ENCODE peak calls at places on chromosomes 3 and 15, in seven cellular contexts. D is NCI-H1105, Y is activated gamma-delta T cell treated with Interleukin-2 at 50 U/mL for 16 hours, L is amniotic stem cell, K is head of caudate nucleus, B is fibroblast of lung, V is left cardiac atrium. W is an unnamed sample.

GRCh38 chr15:39976291-39977274 is 42.7 kb downstream of the EIF2AK4 start:
- DNase-seq in D (peak), Y (peak), L (peak), K (peak), B (peak), V (peak), W (no peak)

GRCh38 chr15:38085931-38086562 is 151.6 kb downstream of the TMCO5A start:
- DNase-seq in D (no peak), Y (no peak), L (no peak), K (no peak), B (no peak), V (no peak), W (no peak)

GRCh38 chr15:33292718-33293307 is 18.0 kb upstream of the RYR3 start:
- DNase-seq in D (peak), Y (peak), L (peak), K (peak), B (peak), V (peak), W (peak)

GRCh38 chr15:44195151-44195740 is at the start of gene FRMD5:
- DNase-seq in D (peak), Y (peak), L (peak), K (peak), B (peak), V (peak), W (peak)

GRCh38 chr15:50065264-50065663 is 53.8 kb downstream of the ATP8B4 start:
- DNase-seq in D (no peak), Y (no peak), L (no peak), K (no peak), B (no peak), V (no peak), W (no peak)

GRCh38 chr3:123618768-123619484 is 34.1 kb upstream of the HACD2 start:
- DNase-seq in D (peak), Y (no peak), L (peak), K (peak), B (peak), V (peak), W (no peak)

GRCh38 chr3:48194446-48195071 is 6.3 kb upstream of the CDC25A start:
- DNase-seq in D (peak), Y (no peak), L (peak), K (peak), B (peak), V (peak), W (no peak)

GRCh38 chr3:139173372-139174108 is 128.8 kb upstream of the PRR23C start:
- DNase-seq in D (no peak), Y (no peak), L (no peak), K (peak), B (peak), V (no peak), W (no peak)

GRCh38 chr15:45165536-45165935 is 22.2 kb downstream of the SHF start:
- DNase-seq in D (no peak), Y (no peak), L (no peak), K (no peak), B (no peak), V (no peak), W (no peak)

GRCh38 chr3:107928084-107928445 is 162.8 kb downstream of the CD47 start:
- DNase-seq in D (no peak), Y (no peak), L (no peak), K (no peak), B (peak), V (no peak), W (no peak)

GRCh38 chr3:136802481-136802996 is 16.4 kb upstream of the SLC35G2 start:
- DNase-seq in D (peak), Y (no peak), L (no peak), K (no peak), B (peak), V (no peak), W (no peak)

GRCh38 chr3:73955671-73956070 is 330.9 kb upstream of the PDZRN3 start:
- DNase-seq in D (peak), Y (no peak), L (no peak), K (no peak), B (no peak), V (no peak), W (no peak)

GRCh38 chr15:35123743-35124142 is 38.6 kb upstream of the NANOGP8 start:
- DNase-seq in D (no peak), Y (no peak), L (no peak), K (no peak), B (peak), V (no peak), W (no peak)

GRCh38 chr3:113225286-113225685 is 13.9 kb downstream of the BOC start:
- DNase-seq in D (no peak), Y (no peak), L (no peak), K (no peak), B (no peak), V (no peak), W (no peak)

GRCh38 chr3:11601446-11602241 is 42.1 kb downstream of the VGLL4 start:
- DNase-seq in D (no peak), Y (no peak), L (no peak), K (no peak), B (peak), V (peak), W (no peak)

GRCh38 chr3:180870008-180870733 is 42.3 kb upstream of the FXR1 start:
- DNase-seq in D (no peak), Y (no peak), L (no peak), K (no peak), B (peak), V (peak), W (no peak)

W was measured in stimulated activated effector memory CD8-positive, alpha-beta T cell treated with anti-CD3 and anti-CD28 coated beads, Interleukin-12 subunit alpha, Interleukin-12 subunit beta, amount 100 ng/mL, for 72 hours.